ENCODE peak calls at places on chromosomes 11 and 22, in ten cellular contexts. V, D, N, Z, P, M, C, I, Y and S are unnamed samples.

GRCh38 chr11:124830749-124831148 is 30.5 kb upstream of the MSANTD2 start:
- DNase-seq in Y (no peak), C (no peak), I (no peak), N (no peak), V (no peak), P (no peak), M (no peak), D (no peak), Z (no peak), S (no peak)

GRCh38 chr11:61766353-61766841 is 14.0 kb downstream of the MYRF start:
- DNase-seq in C (no peak), I (no peak), D (no peak), N (no peak), M (no peak), Y (no peak), P (peak; percentile 52), V (no peak), Z (no peak), S (no peak)

GRCh38 chr11:109027851-109028250 is 363.0 kb downstream of the DDX10 start:
- DNase-seq in V (no peak), Z (no peak), M (no peak), I (no peak), N (no peak), P (no peak), D (no peak), Y (no peak), C (no peak), S (no peak)

GRCh38 chr22:23245045-23245798 is 64.9 kb downstream of the BCR start:
- DNase-seq in Z (no peak), I (no peak), P (peak; percentile 66), Y (no peak), V (no peak), M (no peak), D (no peak), C (no peak), N (no peak), S (no peak)

GRCh38 chr11:5038336-5038735 is 8.0 kb upstream of the OR52J3 start:
- DNase-seq in I (no peak), Y (no peak), N (no peak), C (no peak), D (no peak), M (no peak), Z (no peak), V (no peak), P (no peak), S (no peak)

GRCh38 chr11:29272019-29272654 is 744.7 kb downstream of the KCNA4 start:
- DNase-seq in I (no peak), Z (no peak), M (no peak), C (no peak), P (peak; percentile 44), V (no peak), Y (no peak), N (no peak), D (no peak), S (no peak)

GRCh38 chr11:119700536-119701346 is 28.3 kb downstream of the NECTIN1 start:
- DNase-seq in C (no peak), P (no peak), I (no peak), V (no peak), Y (no peak), Z (no peak), D (no peak), M (no peak), N (no peak), S (no peak)

GRCh38 chr11:96200243-96200642 is 142.8 kb downstream of the MAML2 start:
- DNase-seq in Z (no peak), M (no peak), I (no peak), P (peak; percentile 86), Y (no peak), D (no peak), C (no peak), N (no peak), V (no peak), S (no peak)

GRCh38 chr11:117823941-117824420 is 563 bp downstream of the FXYD2 start:
- DNase-seq in D (peak; percentile 77), M (peak; percentile 49), C (peak; percentile 38), P (peak; percentile 25), Y (no peak), V (no peak), Z (no peak), I (peak; percentile 88), N (peak; percentile 88), S (no peak)

GRCh38 chr11:66172146-66172545 is 96.3 kb upstream of the RAB1B start:
- DNase-seq in D (no peak), N (no peak), M (no peak), Y (no peak), Z (no peak), V (no peak), I (no peak), C (no peak), P (peak; percentile 81), S (no peak)

GRCh38 chr11:70687716-70688115 is 289.4 kb downstream of the CTTN start:
- DNase-seq in P (no peak), C (no peak), I (no peak), Y (no peak), M (no peak), N (peak; percentile 56), V (no peak), D (no peak), Z (no peak), S (no peak)

GRCh38 chr11:125494601-125494986 is 1.5 kb downstream of the FEZ1 start:
- DNase-seq in Z (no peak), V (no peak), Y (peak; percentile 42), D (no peak), M (no peak), P (no peak), I (no peak), N (no peak), C (no peak), S (no peak)

GRCh38 chr11:63490551-63491239 is at the start of gene PLAAT5:
- DNase-seq in D (peak; percentile 49), N (peak; percentile 83), Y (peak; percentile 86), P (no peak), C (peak; percentile 57), I (peak; percentile 76), V (no peak), M (peak; percentile 27), Z (peak; percentile 50), S (no peak)

GRCh38 chr11:17719940-17720795 is 797 bp downstream of the MYOD1 start:
- DNase-seq in I (no peak), N (no peak), D (no peak), Y (peak; percentile 89), Z (peak; percentile 52), P (peak; percentile 19), V (no peak), M (no peak), C (no peak), S (no peak)

GRCh38 chr22:36374603-36375024 is 13.2 kb downstream of the MYH9 start:
- DNase-seq in V (no peak), D (peak; percentile 29), C (no peak), I (no peak), N (peak; percentile 83), Z (no peak), Y (no peak), M (no peak), P (peak; percentile 75), S (no peak)

GRCh38 chr22:36369004-36369921 is 18.5 kb downstream of the MYH9 start:
- DNase-seq in D (no peak), I (no peak), Z (no peak), Y (no peak), V (no peak), N (no peak), M (no peak), P (no peak), C (no peak), S (no peak)

GRCh38 chr22:36369922-36370781 is 17.6 kb downstream of the MYH9 start:
- DNase-seq in M (peak; percentile 83), Y (peak; percentile 70), I (peak; percentile 86), D (peak; percentile 34), P (no peak), N (no peak), C (peak; percentile 76), Z (peak; percentile 77), V (no peak), S (peak; percentile 57)

GRCh38 chr22:36373258-36373579 is 14.5 kb downstream of the MYH9 start:
- DNase-seq in I (no peak), N (peak; percentile 86), V (no peak), Z (no peak), M (no peak), C (peak; percentile 59), Y (no peak), D (peak; percentile 52), P (no peak), S (peak; percentile 72)

DNA sequence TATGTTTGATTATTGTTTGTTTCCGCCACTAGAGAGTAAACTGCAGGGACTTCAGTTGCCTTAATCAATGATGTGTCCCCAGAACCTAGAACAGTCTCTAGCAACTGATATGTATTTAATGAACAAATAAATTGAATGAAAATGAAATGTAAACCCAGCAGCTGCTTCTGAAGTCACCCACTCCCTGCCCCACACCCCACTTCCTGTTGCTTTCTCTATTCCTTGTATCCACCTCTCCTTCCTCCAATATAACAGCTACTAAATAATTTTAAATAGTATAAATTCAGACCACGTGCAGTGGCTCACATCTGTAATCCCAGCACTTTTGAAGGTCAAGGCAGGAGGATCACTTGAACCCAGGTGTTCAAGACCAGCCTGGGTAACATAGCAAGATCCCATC is 15.8 kb downstream of the MYH9 start:
- DNase-seq in C (no peak), I (no peak), N (no peak), P (no peak), M (no peak), V (no peak), D (no peak), Z (no peak), Y (no peak), S (no peak)
- H3K4me1 ChIP-seq in C (peaks cover 96% of the 10 kb centered on the region), I (peaks cover 100% of the 10 kb centered on the region), N (peaks cover 73% of the 10 kb centered on the region), P (peaks cover 91% of the 10 kb centered on the region), M (peaks cover 69% of the 10 kb centered on the region), V (peaks cover 29% of the 10 kb centered on the region), D (peaks cover 91% of the 10 kb centered on the region), Z (peaks cover 58% of the 10 kb centered on the region), Y (peaks cover 48% of the 10 kb centered on the region), S (peaks cover 74% of the 10 kb centered on the region)

GRCh38 chr11:952406-953385 is 27.0 kb downstream of the AP2A2 start:
- DNase-seq in Y (peak; percentile 45), I (no peak), Z (peak; percentile 38), C (peak; percentile 88), M (peak; percentile 86), V (no peak), D (no peak), P (peak; percentile 73), N (peak; percentile 73), S (no peak)
- H3K4me3 ChIP-seq in Y (no peak overlapping the region), I (no peak overlapping the region), Z (no peak overlapping the region), C (no peak overlapping the region), M (no peak overlapping the region), V (no peak overlapping the region), D (no peak overlapping the region), P (no peak overlapping the region), N (peak overlapping the region; percentile 28), S (no peak overlapping the region)

GRCh38 chr22:33871935-33872334 is 48.3 kb downstream of the LARGE1 start:
- DNase-seq in V (no peak), M (no peak), D (no peak), Z (no peak), P (no peak), Y (no peak), C (no peak), N (no peak), I (no peak), S (no peak)
- H3K4me1 ChIP-seq in V (no peaks in the 10 kb centered on the region), M (peaks cover 10% of the 10 kb centered on the region), D (peaks cover 86% of the 10 kb centered on the region), Z (peaks cover 11% of the 10 kb centered on the region), P (peaks cover 2% of the 10 kb centered on the region), Y (peaks cover 28% of the 10 kb centered on the region), C (peaks cover 13% of the 10 kb centered on the region), N (peaks cover 16% of the 10 kb centered on the region), I (peaks cover 71% of the 10 kb centered on the region), S (no peaks in the 10 kb centered on the region)

DNA sequence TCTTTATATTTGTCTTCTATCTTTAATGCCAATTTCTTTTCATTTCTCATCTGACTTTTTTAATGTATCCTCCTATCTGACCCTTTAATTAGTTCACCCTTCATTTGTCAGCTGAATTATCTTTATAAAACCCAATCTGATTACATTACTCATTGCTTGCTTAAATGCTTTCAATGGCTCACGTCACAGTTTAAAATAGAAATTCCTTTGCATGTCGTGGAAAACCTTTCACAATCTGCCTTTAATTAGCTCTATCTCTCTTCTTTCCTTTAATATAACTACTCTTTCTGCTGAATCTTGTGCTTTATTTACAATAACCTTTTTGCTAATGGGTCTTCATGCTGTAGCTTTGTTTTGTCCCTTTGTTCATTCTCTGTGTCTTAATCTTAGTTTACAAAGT is 125.7 kb downstream of the DYNC2H1 start:
- DNase-seq in D (no peak), M (no peak), Z (no peak), P (peak; percentile 75), I (no peak), Y (no peak), C (no peak), V (no peak), N (no peak), S (no peak)
- H3K4me3 ChIP-seq in D (no peak overlapping the region), M (no peak overlapping the region), Z (no peak overlapping the region), P (no peak overlapping the region), I (no peak overlapping the region), Y (no peak overlapping the region), C (no peak overlapping the region), V (no peak overlapping the region), N (no peak overlapping the region), S (no peak overlapping the region)